ENCODE peak calls at places on chromosomes 12 and 14, in six cellular contexts. O is iPS-NIHi11, N is ELF-1, B is NCI-H2107, V is M059J, T is SHP77. I is an unnamed sample.

GRCh38 chr14:66503532-66503931 is 4.4 kb upstream of the GPHN start:
- DNase-seq in O (no peak), N (no peak), B (no peak), V (no peak), T (no peak), I (no peak)

GRCh38 chr14:100532154-100532915 is 54.9 kb downstream of the BEGAIN start:
- DNase-seq in O (peak; percentile 5), N (no peak), B (no peak), V (peak; percentile 71), T (no peak), I (no peak)

GRCh38 chr12:108609535-108610335 is 11.9 kb upstream of the TMEM119 start:
- DNase-seq in O (no peak), N (no peak), B (no peak), V (no peak), T (no peak), I (no peak)

GRCh38 chr14:20632448-20632830 is 9.1 kb downstream of the OR6S1 start:
- DNase-seq in O (no peak), N (no peak), B (no peak), V (no peak), T (no peak), I (peak; percentile 42)

GRCh38 chr12:95963104-95963503 is 20.0 kb downstream of the AMDHD1 start:
- DNase-seq in O (no peak), N (no peak), B (no peak), V (peak; percentile 26), T (peak; percentile 7), I (peak; percentile 38)

GRCh38 chr12:82866227-82866803 is 179.6 kb downstream of the TMTC2 start:
- DNase-seq in O (no peak), N (no peak), B (no peak), V (no peak), T (no peak), I (no peak)

GRCh38 chr12:119668315-119668651 is 350 bp downstream of the PRKAB1 start:
- DNase-seq in O (no peak), N (no peak), B (no peak), V (no peak), T (no peak), I (no peak)

GRCh38 chr12:41701943-41702601 is 442.6 kb downstream of the GXYLT1 start:
- DNase-seq in O (no peak), N (no peak), B (no peak), V (peak; percentile 52), T (no peak), I (no peak)

GRCh38 chr12:5295966-5296365 is 135.9 kb upstream of the NTF3 start:
- DNase-seq in O (no peak), N (no peak), B (no peak), V (no peak), T (no peak), I (no peak)

GRCh38 chr14:105700622-105701288 is 174.4 kb downstream of the TMEM121 start:
- DNase-seq in O (no peak), N (peak; percentile 43), B (no peak), V (no peak), T (no peak), I (no peak)

GRCh38 chr12:58933068-58933681 is 12.9 kb upstream of the LRIG3 start:
- DNase-seq in O (no peak), N (no peak), B (no peak), V (no peak), T (no peak), I (peak; percentile 34)

GRCh38 chr14:106848330-106849121 is 1322.1 kb downstream of the TMEM121 start:
- DNase-seq in O (no peak), N (no peak), B (peak; percentile 32), V (peak; percentile 78), T (no peak), I (no peak)

GRCh38 chr14:76473381-76474263 is 97.7 kb downstream of the ESRRB start:
- DNase-seq in O (peak; percentile 49), N (no peak), B (peak; percentile 17), V (peak; percentile 10), T (peak; percentile 25), I (peak; percentile 56)

GRCh38 chr14:95841680-95842079 is 35.0 kb upstream of the TUNAR start:
- DNase-seq in O (no peak), N (no peak), B (no peak), V (no peak), T (no peak), I (no peak)

GRCh38 chr12:52636189-52636588 is 15.8 kb downstream of the KRT2 start:
- DNase-seq in O (no peak), N (no peak), B (no peak), V (no peak), T (no peak), I (no peak)

GRCh38 chr12:116644806-116645205 is 85.6 kb downstream of the MAP1LC3B2 start:
- DNase-seq in O (no peak), N (no peak), B (no peak), V (no peak), T (no peak), I (no peak)

GRCh38 chr14:63542231-63542999 is 762 bp downstream of the PPP2R5E start:
- DNase-seq in O (peak; percentile 30), N (peak; percentile 51), B (no peak), V (peak; percentile 47), T (no peak), I (peak; percentile 67)

GRCh38 chr14:103856105-103856504 is 8.7 kb upstream of the PPP1R13B start:
- DNase-seq in O (no peak), N (peak; percentile 59), B (no peak), V (no peak), T (no peak), I (peak; percentile 53)

GRCh38 chr12:52193991-52194390 is 2.2 kb upstream of the KRT80 start:
- DNase-seq in O (no peak), N (peak; percentile 86), B (no peak), V (peak; percentile 72), T (no peak), I (no peak)

GRCh38 chr14:23457587-23458445 is 11.7 kb upstream of the NGDN start:
- DNase-seq in O (no peak), N (no peak), B (no peak), V (peak; percentile 12), T (no peak), I (no peak)

GRCh38 chr12:68924546-68924945 is 8.4 kb downstream of the CPM start:
- DNase-seq in O (no peak), N (no peak), B (no peak), V (peak; percentile 57), T (no peak), I (no peak)

GRCh38 chr12:132066345-132066685 is 77.8 kb downstream of the DDX51 start:
- DNase-seq in O (no peak), N (no peak), B (no peak), V (no peak), T (no peak), I (no peak)

GRCh38 chr12:116454076-116454475 is 105.1 kb upstream of the MAP1LC3B2 start:
- DNase-seq in O (no peak), N (no peak), B (no peak), V (no peak), T (no peak), I (no peak)

GRCh38 chr14:69666698-69667211 is 55.4 kb downstream of the SUSD6 start:
- DNase-seq in O (no peak), N (no peak), B (no peak), V (peak; percentile 56), T (no peak), I (no peak)

GRCh38 chr12:68450947-68451260 is 118.7 kb upstream of the MDM1 start:
- DNase-seq in O (no peak), N (no peak), B (no peak), V (peak; percentile 28), T (no peak), I (no peak)

GRCh38 chr14:67846029-67846610 is 26.5 kb downstream of the RAD51B start:
- DNase-seq in O (no peak), N (no peak), B (no peak), V (no peak), T (no peak), I (no peak)

GRCh38 chr12:62848418-62848817 is 86.5 kb downstream of the PPM1H start:
- DNase-seq in O (no peak), N (no peak), B (no peak), V (peak; percentile 97), T (no peak), I (no peak)

GRCh38 chr14:25007832-25008231 is 42.1 kb downstream of the STXBP6 start:
- DNase-seq in O (no peak), N (no peak), B (no peak), V (peak; percentile 9), T (peak; percentile 7), I (no peak)

GRCh38 chr14:68451676-68452387 is 341.0 kb downstream of the ZFP36L1 start:
- DNase-seq in O (no peak), N (no peak), B (no peak), V (no peak), T (no peak), I (no peak)

GRCh38 chr12:102441077-102441596 is 39.2 kb downstream of the IGF1 start:
- DNase-seq in O (no peak), N (no peak), B (no peak), V (no peak), T (no peak), I (no peak)

GRCh38 chr12:67792185-67792584 is 143.6 kb downstream of the DYRK2 start:
- DNase-seq in O (no peak), N (peak; percentile 31), B (no peak), V (no peak), T (no peak), I (peak; percentile 34)

GRCh38 chr12:12278899-12279298 is 12.1 kb upstream of the LRP6 start:
- DNase-seq in O (no peak), N (no peak), B (no peak), V (peak; percentile 51), T (no peak), I (no peak)

GRCh38 chr12:116544656-116545055 is 14.5 kb upstream of the MAP1LC3B2 start:
- DNase-seq in O (no peak), N (no peak), B (no peak), V (no peak), T (no peak), I (no peak)

I was measured in GM23338.